ENCODE peak calls at places on chromosomes 4 and X, in eight cellular contexts. One of them, this sample, is unnamed.
A peak's percentile ranks its signal among the peaks of the same experiment; 100 is the strongest.

GRCh38 chr4:188091-188490 is 63.8 kb downstream of the ZNF718 start:
- DNase-seq in astrocyte of the hippocampus: no peak
- DNase-seq in heart right ventricle: no peak
- DNase-seq in NCI-H2227 treated with DMSO at 0.1 percent for 48 hours: no peak
- DNase-seq in HFFc6: no peak
- DNase-seq in neural crest cell: no peak
- DNase-seq in AG09309: no peak
- DNase-seq in transverse colon: no peak
- DNase-seq in this sample: no peak

GRCh38 chr4:48962636-48963035 is 23.4 kb upstream of the CWH43 start:
- DNase-seq in AG09309: no peak
- DNase-seq in astrocyte of the hippocampus: no peak
- DNase-seq in heart right ventricle: no peak
- DNase-seq in neural crest cell: no peak
- DNase-seq in HFFc6: no peak
- DNase-seq in transverse colon: no peak
- DNase-seq in NCI-H2227 treated with DMSO at 0.1 percent for 48 hours: no peak
- DNase-seq in this sample: no peak

GRCh38 chr4:188190461-188190860 is 51.2 kb downstream of the TRIML1 start:
- DNase-seq in HFFc6: no peak
- DNase-seq in AG09309: peak; percentile 29
- DNase-seq in astrocyte of the hippocampus: no peak
- DNase-seq in transverse colon: no peak
- DNase-seq in heart right ventricle: no peak
- DNase-seq in NCI-H2227 treated with DMSO at 0.1 percent for 48 hours: no peak
- DNase-seq in neural crest cell: no peak
- DNase-seq in this sample: no peak

GRCh38 chr4:178784491-178784890 is 1342.3 kb upstream of the AGA start:
- DNase-seq in transverse colon: no peak
- DNase-seq in heart right ventricle: no peak
- DNase-seq in NCI-H2227 treated with DMSO at 0.1 percent for 48 hours: no peak
- DNase-seq in astrocyte of the hippocampus: peak; percentile 32
- DNase-seq in AG09309: no peak
- DNase-seq in neural crest cell: no peak
- DNase-seq in HFFc6: no peak
- DNase-seq in this sample: no peak

GRCh38 chr4:110417151-110417550 is 58.8 kb upstream of the ENPEP start:
- DNase-seq in neural crest cell: no peak
- DNase-seq in transverse colon: no peak
- DNase-seq in AG09309: no peak
- DNase-seq in HFFc6: no peak
- DNase-seq in astrocyte of the hippocampus: no peak
- DNase-seq in heart right ventricle: no peak
- DNase-seq in NCI-H2227 treated with DMSO at 0.1 percent for 48 hours: no peak
- DNase-seq in this sample: no peak

GRCh38 chr4:1243451-1244080 is 5.4 kb downstream of the CTBP1 start:
- DNase-seq in astrocyte of the hippocampus: no peak
- DNase-seq in AG09309: no peak
- DNase-seq in transverse colon: peak; percentile 11
- DNase-seq in HFFc6: no peak
- DNase-seq in NCI-H2227 treated with DMSO at 0.1 percent for 48 hours: no peak
- DNase-seq in neural crest cell: no peak
- DNase-seq in heart right ventricle: no peak
- DNase-seq in this sample: no peak

GRCh38 chrX:136262812-136263315 is 11.7 kb upstream of the MAP7D3 start:
- DNase-seq in neural crest cell: no peak
- DNase-seq in HFFc6: no peak
- DNase-seq in AG09309: no peak
- DNase-seq in NCI-H2227 treated with DMSO at 0.1 percent for 48 hours: no peak
- DNase-seq in heart right ventricle: no peak
- DNase-seq in astrocyte of the hippocampus: no peak
- DNase-seq in transverse colon: no peak
- DNase-seq in this sample: no peak

GRCh38 chr4:182385897-182386296 is 142.7 kb downstream of the TENM3 start:
- DNase-seq in HFFc6: no peak
- DNase-seq in transverse colon: no peak
- DNase-seq in heart right ventricle: no peak
- DNase-seq in AG09309: no peak
- DNase-seq in neural crest cell: no peak
- DNase-seq in NCI-H2227 treated with DMSO at 0.1 percent for 48 hours: no peak
- DNase-seq in astrocyte of the hippocampus: no peak
- DNase-seq in this sample: no peak

GRCh38 chrX:65407157-65407626 is 127.4 kb downstream of the LAS1L start:
- DNase-seq in AG09309: no peak
- DNase-seq in transverse colon: no peak
- DNase-seq in astrocyte of the hippocampus: peak; percentile 1
- DNase-seq in HFFc6: no peak
- DNase-seq in NCI-H2227 treated with DMSO at 0.1 percent for 48 hours: no peak
- DNase-seq in heart right ventricle: no peak
- DNase-seq in neural crest cell: no peak
- DNase-seq in this sample: no peak

GRCh38 chrX:39065051-39065871 is 264.0 kb downstream of the MID1IP1 start:
- DNase-seq in NCI-H2227 treated with DMSO at 0.1 percent for 48 hours: peak; percentile 95
- DNase-seq in heart right ventricle: no peak
- DNase-seq in astrocyte of the hippocampus: peak; percentile 17
- DNase-seq in neural crest cell: peak; percentile 4
- DNase-seq in HFFc6: no peak
- DNase-seq in AG09309: no peak
- DNase-seq in transverse colon: no peak
- DNase-seq in this sample: no peak

GRCh38 chr4:122744229-122744628 is 11.7 kb downstream of the BBS12 start:
- DNase-seq in NCI-H2227 treated with DMSO at 0.1 percent for 48 hours: no peak
- DNase-seq in neural crest cell: no peak
- DNase-seq in HFFc6: peak; percentile 63
- DNase-seq in astrocyte of the hippocampus: no peak
- DNase-seq in AG09309: peak; percentile 82
- DNase-seq in heart right ventricle: no peak
- DNase-seq in transverse colon: no peak
- DNase-seq in this sample: no peak

GRCh38 chr4:27616166-27616565 is 755.5 kb downstream of the STIM2 start:
- DNase-seq in AG09309: no peak
- DNase-seq in transverse colon: no peak
- DNase-seq in HFFc6: no peak
- DNase-seq in neural crest cell: no peak
- DNase-seq in astrocyte of the hippocampus: peak; percentile 36
- DNase-seq in NCI-H2227 treated with DMSO at 0.1 percent for 48 hours: no peak
- DNase-seq in heart right ventricle: no peak
- DNase-seq in this sample: peak; percentile 5

GRCh38 chr4:143344011-143344410 is 7.3 kb downstream of the GAB1 start:
- DNase-seq in neural crest cell: peak; percentile 16
- DNase-seq in NCI-H2227 treated with DMSO at 0.1 percent for 48 hours: no peak
- DNase-seq in heart right ventricle: no peak
- DNase-seq in astrocyte of the hippocampus: peak; percentile 55
- DNase-seq in HFFc6: no peak
- DNase-seq in AG09309: no peak
- DNase-seq in transverse colon: no peak
- DNase-seq in this sample: no peak

GRCh38 chr4:86935499-86935832 is 655 bp downstream of the AFF1 start:
- DNase-seq in AG09309: no peak
- DNase-seq in NCI-H2227 treated with DMSO at 0.1 percent for 48 hours: no peak
- DNase-seq in astrocyte of the hippocampus: no peak
- DNase-seq in neural crest cell: no peak
- DNase-seq in transverse colon: no peak
- DNase-seq in HFFc6: no peak
- DNase-seq in heart right ventricle: no peak
- DNase-seq in this sample: no peak

GRCh38 chr4:2797545-2798305 is 4.8 kb downstream of the SH3BP2 start:
- DNase-seq in AG09309: no peak
- DNase-seq in astrocyte of the hippocampus: peak; percentile 5
- DNase-seq in neural crest cell: no peak
- DNase-seq in NCI-H2227 treated with DMSO at 0.1 percent for 48 hours: no peak
- DNase-seq in HFFc6: no peak
- DNase-seq in heart right ventricle: no peak
- DNase-seq in transverse colon: no peak
- DNase-seq in this sample: no peak

GRCh38 chrX:120457766-120458180 is 11.3 kb downstream of the LAMP2 start:
- DNase-seq in neural crest cell: no peak
- DNase-seq in heart right ventricle: no peak
- DNase-seq in NCI-H2227 treated with DMSO at 0.1 percent for 48 hours: no peak
- DNase-seq in AG09309: peak; percentile 67
- DNase-seq in transverse colon: no peak
- DNase-seq in HFFc6: peak; percentile 74
- DNase-seq in astrocyte of the hippocampus: peak; percentile 80
- DNase-seq in this sample: peak; percentile 67